ENCODE peak calls at places on chromosomes 12 and 14, in five cellular contexts. One of them, this sample, is unnamed.

GRCh38 chr12:132393991-132394949 is 64.9 kb upstream of the GALNT9 start:
- DNase-seq in K562: peak; percentile 48
- DNase-seq in HepG2: no peak
- DNase-seq in HCT116: no peak
- DNase-seq in GM12878: no peak
- DNase-seq in this sample: no peak

GRCh38 chr12:68854078-68854468 is 46.1 kb downstream of the MDM2 start:
- DNase-seq in K562: no peak
- DNase-seq in HepG2: no peak
- DNase-seq in HCT116: no peak
- DNase-seq in GM12878: no peak
- DNase-seq in this sample: no peak

GRCh38 chr12:42104087-42104486 is 40.6 kb downstream of the GXYLT1 start:
- DNase-seq in K562: no peak
- DNase-seq in HepG2: no peak
- DNase-seq in HCT116: no peak
- DNase-seq in GM12878: no peak
- DNase-seq in this sample: no peak

GRCh38 chr14:66121859-66122258 is 364.3 kb upstream of the CCDC196 start:
- DNase-seq in K562: no peak
- DNase-seq in HepG2: no peak
- DNase-seq in HCT116: no peak
- DNase-seq in GM12878: no peak
- DNase-seq in this sample: no peak

GRCh38 chr12:132243596-132244289 is 85.6 kb downstream of the GALNT9 start:
- DNase-seq in K562: no peak
- DNase-seq in HepG2: peak; percentile 6
- DNase-seq in HCT116: no peak
- DNase-seq in GM12878: no peak
- DNase-seq in this sample: no peak

GRCh38 chr12:53710098-53710497 is 17.2 kb downstream of the CALCOCO1 start:
- DNase-seq in K562: no peak
- DNase-seq in HepG2: no peak
- DNase-seq in HCT116: no peak
- DNase-seq in GM12878: no peak
- DNase-seq in this sample: no peak

GRCh38 chr14:24224618-24225071 is 7.5 kb downstream of the NEDD8 start:
- DNase-seq in K562: no peak
- DNase-seq in HepG2: no peak
- DNase-seq in HCT116: no peak
- DNase-seq in GM12878: no peak
- DNase-seq in this sample: no peak

GRCh38 chr12:117897379-117898161 is 71.2 kb downstream of the KSR2 start:
- DNase-seq in K562: no peak
- DNase-seq in HepG2: no peak
- DNase-seq in HCT116: no peak
- DNase-seq in GM12878: peak; percentile 57
- DNase-seq in this sample: no peak

GRCh38 chr14:75196468-75196867 is 20.1 kb upstream of the TMED10 start:
- DNase-seq in K562: no peak
- DNase-seq in HepG2: peak; percentile 84
- DNase-seq in HCT116: no peak
- DNase-seq in GM12878: no peak
- DNase-seq in this sample: no peak

GRCh38 chr12:16756833-16757552 is 151.0 kb upstream of the LMO3 start:
- DNase-seq in K562: no peak
- DNase-seq in HepG2: no peak
- DNase-seq in HCT116: no peak
- DNase-seq in GM12878: peak; percentile 3
- DNase-seq in this sample: peak; percentile 0

GRCh38 chr14:22850944-22851790 is 14.8 kb downstream of the MMP14 start:
- DNase-seq in K562: no peak
- DNase-seq in HepG2: no peak
- DNase-seq in HCT116: no peak
- DNase-seq in GM12878: no peak
- DNase-seq in this sample: no peak

GRCh38 chr14:72600551-72601330 is 293.2 kb downstream of the DPF3 start:
- DNase-seq in K562: no peak
- DNase-seq in HepG2: no peak
- DNase-seq in HCT116: no peak
- DNase-seq in GM12878: no peak
- DNase-seq in this sample: no peak

GRCh38 chr14:72492196-72492595 is 401.7 kb downstream of the DPF3 start:
- DNase-seq in K562: no peak
- DNase-seq in HepG2: no peak
- DNase-seq in HCT116: no peak
- DNase-seq in GM12878: no peak
- DNase-seq in this sample: no peak

GRCh38 chr12:12723681-12724420 is 6.7 kb downstream of the CDKN1B start:
- DNase-seq in K562: peak; percentile 30
- DNase-seq in HepG2: no peak
- DNase-seq in HCT116: no peak
- DNase-seq in GM12878: no peak
- DNase-seq in this sample: peak; percentile 76

GRCh38 chr14:70600382-70601157 is at the start of gene MED6:
- DNase-seq in K562: peak; percentile 92
- DNase-seq in HepG2: peak; percentile 89
- DNase-seq in HCT116: peak; percentile 82
- DNase-seq in GM12878: peak; percentile 69
- DNase-seq in this sample: peak; percentile 96

GRCh38 chr14:74502236-74503019 is 8.9 kb downstream of the ISCA2 start:
- DNase-seq in K562: peak; percentile 27
- DNase-seq in HepG2: peak; percentile 50
- DNase-seq in HCT116: no peak
- DNase-seq in GM12878: no peak
- DNase-seq in this sample: peak; percentile 66

GRCh38 chr12:49187184-49187583 is 1.7 kb downstream of the TUBA1A start:
- DNase-seq in K562: no peak
- DNase-seq in HepG2: no peak
- DNase-seq in HCT116: no peak
- DNase-seq in GM12878: no peak
- DNase-seq in this sample: peak; percentile 47

GRCh38 chr12:93380480-93381121 is 2.9 kb downstream of the NUDT4 start:
- DNase-seq in K562: no peak
- DNase-seq in HepG2: peak; percentile 43
- DNase-seq in HCT116: no peak
- DNase-seq in GM12878: no peak
- DNase-seq in this sample: peak; percentile 50

GRCh38 chr12:4432878-4433820 is 12.5 kb downstream of the FGF6 start:
- DNase-seq in K562: no peak
- DNase-seq in HepG2: no peak
- DNase-seq in HCT116: no peak
- DNase-seq in GM12878: no peak
- DNase-seq in this sample: no peak

GRCh38 chr12:54030889-54031860 is 1.7 kb upstream of the HOXC5 start:
- DNase-seq in K562: no peak
- DNase-seq in HepG2: no peak
- DNase-seq in HCT116: no peak
- DNase-seq in GM12878: no peak
- DNase-seq in this sample: no peak

GRCh38 chr12:75315518-75315917 is 14.6 kb downstream of the CAPS2 start:
- DNase-seq in K562: no peak
- DNase-seq in HepG2: no peak
- DNase-seq in HCT116: no peak
- DNase-seq in GM12878: no peak
- DNase-seq in this sample: no peak

GRCh38 chr14:96039633-96040311 is 610 bp downstream of the C14orf132 start:
- DNase-seq in K562: no peak
- DNase-seq in HepG2: no peak
- DNase-seq in HCT116: no peak
- DNase-seq in GM12878: no peak
- DNase-seq in this sample: peak; percentile 78

GRCh38 chr12:23631991-23632390 is 317.5 kb downstream of the SOX5 start:
- DNase-seq in K562: no peak
- DNase-seq in HepG2: no peak
- DNase-seq in HCT116: no peak
- DNase-seq in GM12878: no peak
- DNase-seq in this sample: no peak

GRCh38 chr12:28424965-28425364 is 234.7 kb downstream of the CCDC91 start:
- DNase-seq in K562: peak; percentile 11
- DNase-seq in HepG2: peak; percentile 22
- DNase-seq in HCT116: no peak
- DNase-seq in GM12878: no peak
- DNase-seq in this sample: no peak

GRCh38 chr12:2503762-2504161 is 291.0 kb upstream of the FKBP4 start:
- DNase-seq in K562: peak; percentile 9
- DNase-seq in HepG2: no peak
- DNase-seq in HCT116: no peak
- DNase-seq in GM12878: no peak
- DNase-seq in this sample: no peak

GRCh38 chr14:92706386-92706785 is 42.0 kb downstream of the LGMN start:
- DNase-seq in K562: no peak
- DNase-seq in HepG2: no peak
- DNase-seq in HCT116: no peak
- DNase-seq in GM12878: no peak
- DNase-seq in this sample: no peak

GRCh38 chr12:65098364-65098763 is 22.7 kb downstream of the WIF1 start:
- DNase-seq in K562: no peak
- DNase-seq in HepG2: no peak
- DNase-seq in HCT116: no peak
- DNase-seq in GM12878: no peak
- DNase-seq in this sample: no peak

GRCh38 chr12:65094722-65095121 is 26.4 kb downstream of the WIF1 start:
- DNase-seq in K562: no peak
- DNase-seq in HepG2: no peak
- DNase-seq in HCT116: no peak
- DNase-seq in GM12878: no peak
- DNase-seq in this sample: no peak

GRCh38 chr12:65099182-65099581 is 21.9 kb downstream of the WIF1 start:
- DNase-seq in K562: no peak
- DNase-seq in HepG2: no peak
- DNase-seq in HCT116: no peak
- DNase-seq in GM12878: no peak
- DNase-seq in this sample: no peak

GRCh38 chr12:65100140-65100539 is 21.0 kb downstream of the WIF1 start:
- DNase-seq in K562: no peak
- DNase-seq in HepG2: peak; percentile 10
- DNase-seq in HCT116: no peak
- DNase-seq in GM12878: no peak
- DNase-seq in this sample: no peak
- TF ChIP-seq ZBTB33 in K562: no peak
- TF ChIP-seq ZBTB33 in HepG2: no peak
- TF ChIP-seq ZBTB33 in HCT116: no peak
- TF ChIP-seq ZBTB33 in GM12878: no peak
- TF ChIP-seq ZBTB33 in this sample: no peak

DNA sequence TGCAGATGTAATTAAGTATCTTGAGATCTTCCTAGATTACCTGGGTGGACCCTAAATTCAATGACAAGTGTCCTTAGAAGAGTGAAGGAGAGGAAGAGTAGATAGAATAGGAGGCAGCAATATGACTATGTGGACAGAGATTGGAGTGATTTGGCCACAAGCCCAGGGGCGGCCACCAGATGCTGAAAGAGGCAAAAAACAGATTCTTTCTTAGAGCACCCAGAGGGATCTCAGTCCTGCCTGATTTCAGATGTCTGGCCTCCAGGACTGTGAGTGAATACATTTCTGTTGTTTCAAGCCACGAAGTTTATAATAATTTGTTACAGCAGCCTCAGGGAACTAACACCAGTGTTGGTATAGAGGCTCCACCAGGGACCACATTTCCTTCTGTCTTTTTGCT is 67.3 kb downstream of the DACT1 start:
- DNase-seq in K562: no peak
- DNase-seq in HepG2: no peak
- DNase-seq in HCT116: no peak
- DNase-seq in GM12878: no peak
- DNase-seq in this sample: peak; percentile 21
- TF ChIP-seq JUND in K562: no peak
- TF ChIP-seq JUND in HepG2: no peak
- TF ChIP-seq JUND in HCT116: no peak
- TF ChIP-seq JUND in GM12878: no peak
- TF ChIP-seq JUND in this sample: no peak

DNA sequence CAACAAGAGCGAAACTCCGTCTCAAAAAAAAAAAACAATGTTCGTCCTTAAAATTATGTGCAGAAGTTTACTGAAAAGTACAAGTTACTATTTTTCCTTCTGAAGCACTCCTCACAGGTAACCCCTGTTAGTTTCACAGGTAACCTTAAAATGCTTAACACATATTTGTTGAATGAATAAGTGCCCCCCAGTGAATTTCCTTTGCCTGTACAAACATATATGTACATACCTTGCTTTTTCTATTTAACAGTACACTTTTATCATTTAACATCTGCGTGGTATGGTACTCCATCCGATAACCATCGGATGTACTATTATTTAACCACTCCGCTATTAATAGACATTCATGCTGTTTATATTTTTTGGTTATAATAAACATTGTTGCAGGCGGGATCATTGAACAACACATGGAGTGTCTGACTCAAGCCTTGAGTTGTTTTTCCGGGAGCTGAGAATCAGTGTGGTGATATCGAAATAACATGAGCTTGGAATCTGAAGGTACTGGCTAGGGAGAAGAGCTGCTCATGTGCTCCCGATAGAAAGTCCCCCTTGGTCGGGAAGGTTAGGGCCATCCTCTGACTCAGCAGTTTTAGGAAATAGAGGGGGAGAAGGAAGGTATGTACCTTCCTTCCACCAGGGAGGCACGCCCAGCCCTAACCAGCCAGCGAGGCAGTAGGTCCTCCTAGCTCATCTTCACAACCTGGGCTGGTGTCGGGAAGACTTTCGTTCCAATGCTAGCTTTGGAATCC is 1.6 kb upstream of the RAB35 start:
- DNase-seq in K562: peak; percentile 63
- DNase-seq in HepG2: peak; percentile 45
- DNase-seq in HCT116: no peak
- DNase-seq in GM12878: no peak
- DNase-seq in this sample: no peak
- TF ChIP-seq ZBTB33 in K562: no peak
- TF ChIP-seq ZBTB33 in HepG2: no peak
- TF ChIP-seq ZBTB33 in HCT116: no peak
- TF ChIP-seq ZBTB33 in GM12878: no peak
- TF ChIP-seq ZBTB33 in this sample: no peak

GRCh38 chr12:124769166-124769530 is 94.5 kb downstream of the SCARB1 start:
- DNase-seq in K562: no peak
- DNase-seq in HepG2: no peak
- DNase-seq in HCT116: no peak
- DNase-seq in GM12878: no peak
- DNase-seq in this sample: no peak
- TF ChIP-seq JUND in K562: no peak
- TF ChIP-seq JUND in HepG2: no peak
- TF ChIP-seq JUND in HCT116: no peak
- TF ChIP-seq JUND in GM12878: no peak
- TF ChIP-seq JUND in this sample: no peak

DNA sequence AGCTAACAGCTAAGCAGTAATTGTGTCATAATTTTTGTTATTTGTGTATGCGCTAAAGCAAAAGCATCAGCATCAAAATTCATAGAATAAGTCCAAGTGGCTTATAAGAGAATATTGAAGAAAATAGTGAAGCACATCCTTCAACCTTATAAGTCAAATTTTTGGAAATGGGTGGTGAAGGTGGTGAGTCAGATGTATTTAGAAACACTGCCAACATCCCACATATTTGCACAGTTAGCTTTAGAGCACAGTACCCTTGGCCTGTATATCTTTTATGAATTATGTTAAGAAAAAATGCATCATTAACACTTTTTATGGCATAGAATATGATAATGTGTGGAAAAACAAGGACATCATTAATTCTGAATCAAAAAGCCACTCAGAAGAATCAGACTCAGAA is 8.0 kb downstream of the SYT10 start:
- DNase-seq in K562: no peak
- DNase-seq in HepG2: no peak
- DNase-seq in HCT116: no peak
- DNase-seq in GM12878: no peak
- DNase-seq in this sample: no peak
- TF ChIP-seq ZBTB33 in K562: no peak
- TF ChIP-seq ZBTB33 in HepG2: no peak
- TF ChIP-seq ZBTB33 in HCT116: no peak
- TF ChIP-seq ZBTB33 in GM12878: no peak
- TF ChIP-seq ZBTB33 in this sample: no peak